ENCODE peak calls at places on chromosomes 2 and 18, in eight cellular contexts. U, M, P, C, S, O, J and Y are unnamed samples.
A peak's percentile ranks its signal among the peaks of the same experiment; 100 is the strongest.

GRCh38 chr2:1512321-1513289 is 99.3 kb downstream of the TPO start:
- DNase-seq in M (no peak), J (no peak), C (no peak), S (no peak), U (no peak), P (no peak), O (no peak), Y (peak; percentile 81)

GRCh38 chr2:116490511-116491145 is 1323.9 kb upstream of the DDX18 start:
- DNase-seq in U (no peak), S (no peak), M (no peak), C (peak; percentile 67), P (peak; percentile 4), J (no peak), O (no peak), Y (no peak)

GRCh38 chr2:10961490-10961875 is 49.7 kb downstream of the KCNF1 start:
- DNase-seq in U (no peak), J (no peak), O (no peak), M (no peak), P (no peak), C (no peak), S (no peak), Y (no peak)

GRCh38 chr2:761384-761783 is 84.2 kb upstream of the TMEM18 start:
- DNase-seq in M (no peak), P (no peak), U (no peak), S (no peak), J (no peak), C (no peak), O (no peak), Y (no peak)

GRCh38 chr2:47288864-47289263 is 114.1 kb upstream of the MSH2 start:
- DNase-seq in O (peak; percentile 81), J (peak; percentile 94), P (peak; percentile 52), M (no peak), U (no peak), S (no peak), C (peak; percentile 70), Y (no peak)

GRCh38 chr2:43305537-43305936 is 79.1 kb upstream of the ZFP36L2 start:
- DNase-seq in U (no peak), P (no peak), M (no peak), C (peak; percentile 61), O (no peak), J (peak; percentile 94), S (no peak), Y (no peak)

GRCh38 chr18:74951165-74951760 is 257.7 kb downstream of the PTGR3 start:
- DNase-seq in P (peak; percentile 91), J (peak; percentile 79), S (no peak), O (peak; percentile 29), C (peak; percentile 87), U (peak; percentile 35), M (no peak), Y (no peak)

GRCh38 chr2:71700880-71701397 is 247.6 kb downstream of the DYSF start:
- DNase-seq in O (no peak), U (no peak), S (no peak), P (no peak), J (no peak), M (no peak), C (peak; percentile 67), Y (peak; percentile 86)

GRCh38 chr2:53970095-53970897 is 497 bp downstream of the PSME4 start:
- DNase-seq in C (peak; percentile 55), S (peak; percentile 49), U (peak; percentile 55), M (peak; percentile 37), J (peak; percentile 54), P (peak; percentile 22), O (peak; percentile 8), Y (no peak)

GRCh38 chr18:9731380-9731779 is 23.3 kb downstream of the RAB31 start:
- DNase-seq in S (no peak), C (peak; percentile 17), O (no peak), U (no peak), J (no peak), P (peak; percentile 77), M (no peak), Y (no peak)

GRCh38 chr2:149145314-149146295 is 107.1 kb downstream of the LYPD6B start:
- DNase-seq in O (no peak), C (no peak), P (no peak), S (no peak), U (peak; percentile 32), M (no peak), J (no peak), Y (no peak)
- TF ChIP-seq CTCF in O (no peak), C (no peak), P (no peak), S (no peak), U (no peak), M (no peak), J (no peak), Y (no peak)

DNA sequence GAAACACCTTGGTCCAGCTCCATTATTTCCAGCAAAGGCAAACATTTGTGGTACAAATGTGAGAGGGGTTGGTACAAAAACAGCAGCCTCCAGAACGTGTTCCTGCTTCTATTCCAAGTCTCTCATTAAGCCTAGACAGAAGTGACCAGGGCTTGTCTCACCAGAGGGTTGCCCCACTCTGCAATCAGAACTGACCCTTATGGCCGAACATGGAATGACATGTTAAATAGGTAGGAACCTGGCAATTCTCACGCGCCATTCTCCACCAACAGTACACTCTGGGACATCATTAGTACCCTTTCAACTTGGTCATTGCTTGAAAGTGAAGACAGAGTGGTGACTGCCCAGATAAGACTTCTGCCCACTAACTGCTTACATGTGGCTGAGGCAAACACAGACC is 117.5 kb upstream of the NRP2 start:
- DNase-seq in M (no peak), C (no peak), P (no peak), S (peak; percentile 28), O (no peak), J (no peak), U (no peak), Y (no peak)
- TF ChIP-seq CTCF in M (no peak), C (no peak), P (no peak), S (no peak), O (peak; percentile 12), J (peak; percentile 23), U (no peak), Y (no peak)

DNA sequence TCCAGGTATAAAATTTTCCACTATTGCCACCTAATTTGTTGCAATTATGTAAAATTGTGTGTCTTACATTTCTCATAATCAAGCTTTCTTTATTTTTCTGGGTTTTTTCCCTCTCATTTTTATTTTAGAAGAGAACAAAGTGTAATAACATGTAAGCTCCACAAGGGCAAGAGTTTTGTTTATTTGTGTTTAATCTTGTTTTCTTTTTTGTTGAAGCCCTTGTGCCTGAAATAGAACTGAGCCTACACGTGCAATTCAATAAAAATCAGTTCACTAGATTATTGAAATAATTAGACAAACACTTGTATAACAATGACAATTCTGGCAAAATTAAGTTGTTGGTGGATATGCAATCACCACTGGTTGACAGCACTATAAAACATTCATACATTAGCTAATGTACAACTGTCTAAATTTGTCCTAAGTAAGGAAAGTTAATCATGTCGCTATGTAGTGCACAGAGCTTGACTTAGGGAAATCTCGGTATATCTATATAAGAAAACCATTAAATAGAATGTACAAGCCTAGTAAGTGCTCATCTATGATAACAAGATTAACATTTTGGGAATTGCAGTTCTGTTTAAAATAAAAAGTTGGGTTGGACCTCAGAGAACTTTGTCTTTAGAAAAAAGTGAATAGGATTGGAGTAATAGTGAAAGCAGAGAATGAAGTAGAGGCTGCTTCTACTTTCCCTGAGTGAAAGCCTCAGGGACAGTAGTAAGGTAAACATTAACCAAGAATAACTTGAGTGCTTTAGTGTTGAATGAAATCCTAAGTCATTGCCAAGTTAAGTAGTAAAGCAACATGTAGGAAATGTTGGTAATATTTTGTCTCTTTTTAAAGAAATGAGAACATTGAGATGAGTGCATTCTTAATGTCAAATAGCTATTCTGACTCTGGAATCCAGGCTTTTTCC is 37.4 kb upstream of the NOL4 start:
- DNase-seq in O (no peak), M (no peak), C (no peak), J (no peak), U (peak; percentile 21), P (no peak), S (no peak), Y (no peak)
- TF ChIP-seq CTCF in O (no peak), M (no peak), C (no peak), J (no peak), U (no peak), P (peak; percentile 11), S (no peak), Y (peak; percentile 45)

DNA sequence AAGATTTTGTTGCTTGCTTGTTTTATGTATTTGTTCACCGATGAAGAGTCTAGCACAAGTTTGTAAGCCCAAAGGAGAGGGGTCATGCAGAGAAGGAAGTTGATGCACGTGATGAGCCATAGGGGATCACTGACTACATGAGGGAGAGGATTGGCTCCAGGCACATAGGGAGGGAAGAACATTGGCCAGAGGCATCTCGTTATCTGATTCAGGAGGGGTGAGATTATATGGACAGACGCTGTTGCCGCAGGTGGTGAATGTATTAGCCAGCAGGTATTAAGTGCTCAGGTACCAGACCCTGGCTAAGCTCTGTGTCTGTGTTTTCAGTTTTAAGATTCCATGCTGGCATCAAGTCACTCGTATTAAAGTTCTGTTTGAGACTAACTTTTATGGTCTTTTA is 91.8 kb upstream of the CHST9 start:
- DNase-seq in S (no peak), M (no peak), J (no peak), C (no peak), P (no peak), O (no peak), U (no peak), Y (no peak)
- TF ChIP-seq CTCF in S (no peak), M (no peak), J (no peak), C (no peak), P (no peak), O (no peak), U (no peak), Y (no peak)

GRCh38 chr2:109316091-109316490 is 187.1 kb downstream of the SH3RF3 start:
- DNase-seq in O (no peak), C (no peak), U (no peak), P (no peak), M (no peak), S (no peak), J (no peak), Y (no peak)

GRCh38 chr2:109318949-109319342 is 189.9 kb downstream of the SH3RF3 start:
- DNase-seq in S (no peak), P (no peak), C (no peak), O (no peak), M (no peak), U (no peak), J (no peak), Y (no peak)

GRCh38 chr2:109320195-109320935 is 191.4 kb downstream of the SH3RF3 start:
- DNase-seq in M (no peak), C (no peak), U (no peak), O (no peak), S (no peak), J (peak; percentile 94), P (no peak), Y (peak; percentile 59)

GRCh38 chr2:109317471-109318090 is 188.6 kb downstream of the SH3RF3 start:
- DNase-seq in P (no peak), C (no peak), J (peak; percentile 71), O (no peak), M (no peak), S (no peak), U (no peak), Y (no peak)

DNA sequence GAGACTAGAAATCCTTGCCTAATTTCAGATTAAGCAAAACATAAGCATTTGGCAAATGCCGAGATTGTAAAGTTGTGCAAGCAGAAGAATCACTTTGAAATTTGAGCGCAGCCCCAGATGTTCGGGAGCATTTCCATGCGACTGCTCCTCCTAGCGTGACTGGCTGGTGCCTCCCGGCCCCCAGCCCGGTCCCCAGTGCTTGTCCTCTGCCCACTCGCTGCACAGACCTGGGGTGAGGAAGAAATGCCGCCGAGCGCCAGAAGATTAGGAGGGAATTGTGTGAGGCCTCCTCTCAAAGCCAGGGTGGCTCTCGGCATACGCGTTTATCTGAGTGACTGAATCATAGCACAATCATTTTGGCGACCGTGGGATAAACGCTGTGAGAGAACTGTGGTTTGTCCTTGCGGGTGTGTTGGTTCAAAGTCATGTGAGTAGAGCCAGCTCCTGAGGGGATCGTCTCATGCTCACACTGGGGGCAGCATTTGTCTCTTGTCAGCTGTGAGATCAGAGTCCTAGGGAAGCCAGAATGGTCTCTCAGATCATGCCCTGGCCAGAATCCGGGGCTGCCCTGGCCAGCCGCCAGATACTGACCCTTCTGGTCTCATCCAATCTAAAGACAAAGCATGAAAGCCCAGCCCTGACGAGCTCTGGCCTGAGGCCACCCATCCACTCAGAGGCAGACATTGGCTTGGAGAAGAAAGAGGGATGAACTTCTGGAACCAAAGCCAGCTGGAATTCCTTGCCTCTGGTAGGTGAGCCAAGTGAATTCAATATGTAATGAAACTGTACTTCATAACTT is 189.3 kb downstream of the SH3RF3 start:
- DNase-seq in M (no peak), U (no peak), S (no peak), O (peak; percentile 3), J (peak; percentile 97), P (no peak), C (peak; percentile 92), Y (no peak)
- TF ChIP-seq CTCF in M (no peak), U (no peak), S (no peak), O (no peak), J (peak; percentile 35), P (no peak), C (peak; percentile 35), Y (peak; percentile 72)